ENCODE peak calls at places on chromosomes 3 and 15, in six cellular contexts. I is GM12878, J is HepG2, T is H1, C is K562, Q is SK-N-SH. V is an unnamed sample.

GRCh38 chr15:99010743-99011142 is 3.2 kb upstream of the PGPEP1L start:
- DNase-seq in I (no peak), J (no peak), T (no peak), C (no peak), Q (no peak), V (no peak)

GRCh38 chr3:5013021-5013906 is 34.0 kb downstream of the BHLHE40 start:
- DNase-seq in I (no peak), J (peak; percentile 29), T (no peak), C (peak; percentile 92), Q (no peak), V (peak; percentile 79)

GRCh38 chr3:100556656-100557310 is 52.6 kb upstream of the ADGRG7 start:
- DNase-seq in I (no peak), J (no peak), T (no peak), C (no peak), Q (no peak), V (no peak)

GRCh38 chr3:50211930-50212329 is 6.9 kb downstream of the SLC38A3 start:
- DNase-seq in I (no peak), J (no peak), T (no peak), C (no peak), Q (no peak), V (peak; percentile 47)

GRCh38 chr3:187352581-187353575 is 15.3 kb upstream of the RTP4 start:
- DNase-seq in I (no peak), J (no peak), T (no peak), C (no peak), Q (no peak), V (no peak)

GRCh38 chr3:71444861-71445259 is 138.7 kb downstream of the FOXP1 start:
- DNase-seq in I (no peak), J (no peak), T (no peak), C (no peak), Q (no peak), V (no peak)

GRCh38 chr3:27287052-27287451 is 82.1 kb downstream of the NEK10 start:
- DNase-seq in I (no peak), J (no peak), T (no peak), C (no peak), Q (no peak), V (no peak)

GRCh38 chr3:69665026-69665739 is 74.1 kb upstream of the MITF start:
- DNase-seq in I (no peak), J (no peak), T (no peak), C (no peak), Q (peak; percentile 56), V (no peak)

GRCh38 chr3:149705416-149705815 is 46.9 kb downstream of the COMMD2 start:
- DNase-seq in I (no peak), J (no peak), T (no peak), C (no peak), Q (no peak), V (no peak)

GRCh38 chr3:194689493-194689901 is 3.8 kb downstream of the FAM43A start:
- DNase-seq in I (no peak), J (no peak), T (no peak), C (no peak), Q (no peak), V (no peak)

GRCh38 chr3:18137958-18138357 is 287.2 kb downstream of the SATB1 start:
- DNase-seq in I (no peak), J (no peak), T (no peak), C (no peak), Q (peak; percentile 39), V (no peak)

GRCh38 chr3:165464736-165465135 is 268.6 kb upstream of the SLITRK3 start:
- DNase-seq in I (no peak), J (no peak), T (no peak), C (no peak), Q (no peak), V (no peak)

GRCh38 chr15:71458089-71458660 is 342.9 kb downstream of the THSD4 start:
- DNase-seq in I (no peak), J (no peak), T (no peak), C (no peak), Q (no peak), V (no peak)

GRCh38 chr15:71456812-71457211 is 341.5 kb downstream of the THSD4 start:
- DNase-seq in I (no peak), J (no peak), T (no peak), C (no peak), Q (no peak), V (no peak)

GRCh38 chr15:71455107-71455506 is 339.8 kb downstream of the THSD4 start:
- DNase-seq in I (no peak), J (no peak), T (no peak), C (no peak), Q (no peak), V (no peak)

GRCh38 chr15:71455878-71456277 is 340.6 kb downstream of the THSD4 start:
- DNase-seq in I (no peak), J (peak; percentile 69), T (no peak), C (no peak), Q (no peak), V (no peak)

DNA sequence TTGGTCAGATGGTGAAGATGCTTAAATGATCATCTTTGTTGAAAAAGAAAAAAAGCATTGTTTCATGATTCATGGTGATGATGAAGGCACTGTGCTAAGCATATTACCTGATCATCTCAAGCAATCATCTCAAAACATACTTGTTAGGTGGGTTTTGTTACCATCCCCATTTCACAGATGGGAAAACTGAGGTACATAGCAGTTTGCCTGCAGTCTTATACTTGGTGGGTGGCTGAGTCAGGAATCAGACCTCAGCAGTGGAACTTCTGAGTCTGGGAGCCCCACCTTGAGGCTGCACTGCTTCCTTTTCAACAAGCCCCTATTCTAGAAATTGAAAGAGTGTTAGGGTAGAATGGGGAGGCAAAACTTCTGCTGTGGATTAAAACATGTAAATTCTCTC is 341.1 kb downstream of the THSD4 start:
- DNase-seq in I (no peak), J (no peak), T (no peak), C (no peak), Q (no peak), V (no peak)
- TF ChIP-seq GABPA in I (no peak), J (no peak), T (no peak), C (no peak), Q (no peak), V (no peak)

GRCh38 chr15:76163429-76164020 is 103.7 kb downstream of the TMEM266 start:
- DNase-seq in I (no peak), J (peak; percentile 43), T (no peak), C (no peak), Q (peak; percentile 50), V (peak; percentile 80)
- TF ChIP-seq POLR2AphosphoS5 in I (no peak), J (no peak), T (no peak), C (no peak), Q (no peak), V (no peak)

DNA sequence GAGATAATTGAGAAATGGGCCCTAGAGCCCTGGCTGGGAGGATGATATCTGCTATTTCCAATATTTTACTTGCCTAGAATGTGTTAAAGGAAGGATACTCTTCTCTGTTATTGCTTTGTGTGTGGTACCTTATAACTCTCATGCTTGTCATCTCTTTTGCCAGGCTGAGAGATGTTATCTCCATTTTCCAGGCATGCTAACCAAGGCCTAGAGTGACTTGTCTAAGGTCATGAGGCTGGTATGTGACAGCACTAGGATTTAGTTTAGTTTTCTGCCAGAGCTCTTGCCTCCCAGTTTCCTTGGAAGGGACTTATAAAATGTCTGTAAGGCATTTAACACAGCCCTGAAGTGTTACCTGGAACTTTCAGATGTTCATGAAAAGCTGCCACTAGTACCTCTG is 1.4 kb downstream of the CLK3 start:
- DNase-seq in I (no peak), J (no peak), T (no peak), C (no peak), Q (no peak), V (no peak)
- H3K27ac ChIP-seq in I (peak overlapping the region; percentile 97), J (peak overlapping the region; percentile 93), T (no peak overlapping the region), C (peak overlapping the region; percentile 84), Q (peak overlapping the region; percentile 87), V (no peak overlapping the region)

GRCh38 chr3:43071313-43071893 is 34.5 kb downstream of the POMGNT2 start:
- DNase-seq in I (no peak), J (peak; percentile 23), T (peak; percentile 77), C (peak; percentile 66), Q (peak; percentile 28), V (no peak)
- TF ChIP-seq GABPA in I (no peak), J (no peak), T (no peak), C (no peak), Q (no peak), V (no peak)

GRCh38 chr15:63600646-63601025 is 3.4 kb downstream of the FBXL22 start:
- DNase-seq in I (peak; percentile 77), J (peak; percentile 78), T (peak; percentile 76), C (no peak), Q (peak; percentile 94), V (peak; percentile 90)
- TF ChIP-seq POLR2AphosphoS5 in I (peak; percentile 82), J (peak; percentile 85), T (peak; percentile 18), C (no peak), Q (no peak), V (peak; percentile 97)

GRCh38 chr3:178120367-178120766 is 415.9 kb upstream of the KCNMB2 start:
- DNase-seq in I (no peak), J (no peak), T (no peak), C (no peak), Q (no peak), V (no peak)
- H3K27ac ChIP-seq in I (no peak overlapping the region), J (no peak overlapping the region), T (no peak overlapping the region), C (no peak overlapping the region), Q (no peak overlapping the region), V (no peak overlapping the region)

DNA sequence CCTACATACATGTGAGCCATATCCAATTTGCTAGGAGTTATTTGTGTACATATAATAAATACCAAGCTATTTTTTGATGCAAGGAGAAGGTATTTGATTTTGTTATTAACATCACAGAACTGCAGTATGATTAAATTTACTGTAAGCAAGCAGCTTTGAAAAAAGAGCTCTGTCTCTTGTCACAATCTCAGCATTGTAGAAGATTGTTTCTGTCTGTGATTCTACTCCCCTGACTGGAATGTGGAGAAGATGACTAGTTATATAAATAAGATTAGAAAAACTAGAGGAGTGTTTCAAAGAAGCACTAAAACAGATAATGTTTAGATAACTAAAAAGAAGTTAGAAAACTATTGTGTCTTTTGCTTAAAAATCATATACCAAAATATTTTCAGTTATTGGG is 17.1 kb upstream of the DCBLD2 start:
- DNase-seq in I (no peak), J (no peak), T (no peak), C (no peak), Q (no peak), V (no peak)
- TF ChIP-seq GABPA in I (no peak), J (no peak), T (no peak), C (no peak), Q (no peak), V (no peak)